ENCODE peak calls at places on chromosomes 7 and 10, in five cellular contexts. J, Q, W, Z and L are unnamed samples.

GRCh38 chr7:91565499-91566331 is 301.5 kb downstream of the FZD1 start:
- DNase-seq in J (no peak), Q (no peak), W (peak; percentile 52), Z (no peak), L (no peak)

GRCh38 chr7:25389489-25390106 is 161.3 kb upstream of the NPVF start:
- DNase-seq in J (no peak), Q (no peak), W (peak; percentile 10), Z (no peak), L (no peak)

GRCh38 chr7:128014864-128015263 is 16.4 kb downstream of the LRRC4 start:
- DNase-seq in J (no peak), Q (no peak), W (no peak), Z (no peak), L (no peak)

GRCh38 chr10:34791947-34792346 is 23.1 kb downstream of the PARD3 start:
- DNase-seq in J (no peak), Q (no peak), W (no peak), Z (no peak), L (no peak)

GRCh38 chr7:98418636-98419315 is 17.9 kb upstream of the BAIAP2L1 start:
- DNase-seq in J (no peak), Q (peak; percentile 59), W (peak; percentile 99), Z (peak; percentile 67), L (peak; percentile 28)

GRCh38 chr10:62083413-62083794 is 181.9 kb downstream of the ARID5B start:
- DNase-seq in J (peak; percentile 50), Q (no peak), W (peak; percentile 36), Z (peak; percentile 33), L (no peak)

GRCh38 chr7:56062382-56062781 is 1.7 kb upstream of the SUMF2 start:
- DNase-seq in J (no peak), Q (no peak), W (peak; percentile 91), Z (no peak), L (no peak)

GRCh38 chr10:106615081-106615480 is 549.4 kb downstream of the SORCS1 start:
- DNase-seq in J (no peak), Q (no peak), W (peak; percentile 59), Z (no peak), L (no peak)

GRCh38 chr7:120444650-120445049 is 171.7 kb downstream of the KCND2 start:
- DNase-seq in J (no peak), Q (no peak), W (no peak), Z (no peak), L (no peak)

GRCh38 chr7:102823715-102824114 is 74.9 kb downstream of the FAM185A start:
- DNase-seq in J (no peak), Q (no peak), W (no peak), Z (no peak), L (no peak)

GRCh38 chr10:21166557-21167287 is 269.6 kb upstream of the NEBL start:
- DNase-seq in J (no peak), Q (no peak), W (no peak), Z (peak; percentile 51), L (no peak)

GRCh38 chr10:127757033-127757432 is 20.0 kb downstream of the FOXI2 start:
- DNase-seq in J (no peak), Q (no peak), W (no peak), Z (no peak), L (no peak)

GRCh38 chr10:77792155-77792554 is 134.4 kb downstream of the DLG5 start:
- DNase-seq in J (no peak), Q (no peak), W (no peak), Z (no peak), L (no peak)

GRCh38 chr10:44934416-44935200 is 23.5 kb downstream of the TMEM72 start:
- DNase-seq in J (no peak), Q (peak; percentile 70), W (no peak), Z (no peak), L (no peak)

GRCh38 chr7:30969604-30969970 is 5.8 kb downstream of the GHRHR start:
- DNase-seq in J (no peak), Q (no peak), W (no peak), Z (no peak), L (no peak)

GRCh38 chr10:29105516-29106215 is 183.2 kb upstream of the LYZL1 start:
- DNase-seq in J (no peak), Q (no peak), W (peak; percentile 89), Z (no peak), L (no peak)

GRCh38 chr7:28144266-28144665 is 36.3 kb downstream of the JAZF1 start:
- DNase-seq in J (no peak), Q (no peak), W (no peak), Z (no peak), L (no peak)

GRCh38 chr10:6385683-6386082 is 183.0 kb downstream of the PFKFB3 start:
- DNase-seq in J (no peak), Q (no peak), W (peak; percentile 18), Z (no peak), L (no peak)

GRCh38 chr7:43038229-43038628 is 74.2 kb upstream of the HECW1 start:
- DNase-seq in J (no peak), Q (no peak), W (peak; percentile 90), Z (no peak), L (no peak)

GRCh38 chr7:50560865-50561351 is 4.3 kb downstream of the DDC start:
- DNase-seq in J (no peak), Q (no peak), W (no peak), Z (no peak), L (no peak)

GRCh38 chr7:128168667-128169210 is 72.3 kb upstream of the LEP start:
- DNase-seq in J (peak; percentile 66), Q (peak; percentile 38), W (peak; percentile 2), Z (peak; percentile 48), L (no peak)

GRCh38 chr7:81161459-81162075 is 242.7 kb upstream of the SEMA3C start:
- DNase-seq in J (no peak), Q (peak; percentile 19), W (peak; percentile 99), Z (no peak), L (no peak)

GRCh38 chr10:32459072-32459703 is 13.2 kb downstream of the CCDC7 start:
- DNase-seq in J (no peak), Q (no peak), W (no peak), Z (no peak), L (no peak)

GRCh38 chr7:53003653-53004445 is 31.6 kb upstream of the POM121L12 start:
- DNase-seq in J (peak; percentile 44), Q (no peak), W (no peak), Z (no peak), L (no peak)

GRCh38 chr10:81722405-81722804 is 152.6 kb upstream of the NRG3 start:
- DNase-seq in J (no peak), Q (no peak), W (no peak), Z (no peak), L (no peak)

GRCh38 chr10:102405108-102405561 is 9.6 kb downstream of the NFKB2 start:
- DNase-seq in J (no peak), Q (no peak), W (no peak), Z (no peak), L (no peak)

GRCh38 chr7:156515911-156516790 is 124.4 kb upstream of the RNF32 start:
- DNase-seq in J (no peak), Q (no peak), W (no peak), Z (peak; percentile 66), L (no peak)

DNA sequence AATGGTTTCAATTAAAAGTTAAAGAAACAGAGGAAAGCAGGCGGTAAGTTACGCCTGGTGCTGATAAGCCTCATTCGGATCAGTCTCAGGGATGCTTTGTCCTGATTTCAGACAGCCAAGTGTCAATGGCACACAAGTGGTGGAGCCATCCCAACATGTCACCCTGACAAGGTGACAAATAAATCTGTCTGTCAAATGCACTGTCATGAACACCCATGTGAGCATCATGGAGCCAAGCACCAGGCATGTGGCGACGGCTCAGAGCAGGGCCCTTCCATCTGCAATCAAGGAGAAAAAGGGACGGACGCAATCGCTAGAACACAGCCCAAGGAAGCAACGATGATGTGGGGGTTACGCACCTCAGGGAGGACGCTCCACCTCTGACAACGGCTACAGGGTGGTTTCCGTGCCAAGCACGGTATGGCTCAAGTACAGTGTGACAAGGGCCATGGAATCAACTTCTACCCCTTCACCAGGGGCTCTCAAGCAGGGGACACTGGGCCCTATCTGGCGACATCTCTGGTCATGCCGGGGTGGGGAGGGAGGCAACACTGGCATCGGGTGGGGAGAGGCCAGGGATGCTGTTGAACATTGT is 66.2 kb downstream of the CTBP2 start:
- DNase-seq in J (peak; percentile 42), Q (no peak), W (no peak), Z (no peak), L (no peak)
- H3K4me1 ChIP-seq in J (peaks cover 38% of the 10 kb centered on the region), Q (peaks cover 60% of the 10 kb centered on the region), W (peaks cover 23% of the 10 kb centered on the region), Z (no peaks in the 10 kb centered on the region), L (peaks cover 27% of the 10 kb centered on the region)

DNA sequence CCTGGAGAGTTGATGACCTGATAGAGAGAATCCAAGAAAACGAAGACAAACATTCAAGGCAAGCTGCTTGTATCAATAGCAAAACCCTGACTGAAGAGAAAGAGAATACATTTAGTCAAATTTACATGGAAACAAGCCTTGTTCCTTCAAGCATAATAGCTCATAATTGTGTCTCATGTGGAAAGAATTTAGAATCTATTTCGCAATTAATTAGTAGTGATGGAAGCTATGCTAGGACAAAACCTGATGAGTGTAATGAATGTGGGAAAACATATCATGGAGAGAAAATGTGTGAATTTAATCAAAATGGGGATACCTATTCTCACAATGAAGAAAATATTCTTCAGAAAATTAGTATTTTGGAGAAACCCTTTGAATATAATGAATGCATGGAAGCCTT is 18.0 kb downstream of the RBAK start:
- DNase-seq in J (no peak), Q (no peak), W (no peak), Z (no peak), L (no peak)
- H3K9me3 ChIP-seq in J (peaks cover 12% of the 10 kb centered on the region), Q (peaks cover 100% of the 10 kb centered on the region), W (peaks cover 65% of the 10 kb centered on the region), Z (peaks cover 100% of the 10 kb centered on the region), L (peaks cover 93% of the 10 kb centered on the region)

GRCh38 chr7:150737265-150738055 is at the start of gene GIMAP5:
- DNase-seq in J (no peak), Q (peak; percentile 43), W (no peak), Z (no peak), L (no peak)

GRCh38 chr7:150733734-150734095 is 3.5 kb upstream of the GIMAP5 start:
- DNase-seq in J (no peak), Q (no peak), W (no peak), Z (no peak), L (no peak)

GRCh38 chr7:150734293-150734692 is 2.9 kb upstream of the GIMAP5 start:
- DNase-seq in J (no peak), Q (no peak), W (no peak), Z (no peak), L (no peak)

GRCh38 chr7:150736864-150737263 is 354 bp upstream of the GIMAP5 start:
- DNase-seq in J (no peak), Q (no peak), W (no peak), Z (no peak), L (no peak)

DNA sequence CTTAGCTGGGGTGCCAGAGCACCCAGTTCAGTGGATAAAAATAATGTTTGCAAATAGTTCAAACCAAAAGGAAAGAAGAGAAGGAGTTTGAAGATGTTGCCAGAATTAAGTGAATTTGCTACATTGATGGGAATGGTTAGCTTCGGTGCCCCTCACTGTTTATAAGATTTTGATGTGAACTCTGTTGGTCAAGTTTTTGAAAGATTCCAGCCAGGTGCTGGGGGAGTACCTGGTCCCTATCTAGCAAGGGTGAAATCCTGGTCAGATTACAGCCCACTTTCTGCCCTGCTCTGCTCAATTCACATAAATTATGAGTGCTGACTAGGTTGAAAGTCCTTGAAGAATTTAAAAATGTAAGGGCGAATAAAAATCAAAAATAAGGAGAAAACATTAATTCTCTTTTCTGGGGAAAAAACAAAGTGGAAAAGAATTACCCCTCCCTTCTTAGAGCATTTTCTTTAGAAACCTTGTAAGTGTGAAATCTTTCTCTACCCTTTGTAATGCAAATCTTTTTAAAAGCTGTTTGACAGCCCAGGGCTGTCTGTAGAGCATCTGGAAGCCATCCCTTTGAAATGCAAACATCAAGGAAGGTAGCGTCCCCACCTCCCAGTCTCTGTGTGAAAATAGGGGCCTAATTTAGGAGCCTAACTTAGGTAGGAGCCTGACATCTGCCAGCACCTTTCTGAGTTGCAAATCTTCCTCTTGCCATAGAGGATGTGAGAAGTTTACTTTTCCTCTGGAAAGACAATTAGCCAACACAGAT is 1.4 kb upstream of the GIMAP5 start:
- DNase-seq in J (no peak), Q (no peak), W (no peak), Z (no peak), L (no peak)
- H3K4me3 ChIP-seq in J (no peak overlapping the region), Q (no peak overlapping the region), W (no peak overlapping the region), Z (no peak overlapping the region), L (no peak overlapping the region)

GRCh38 chr10:99652800-99653390 is 6.4 kb upstream of the ENTPD7 start:
- DNase-seq in J (no peak), Q (no peak), W (no peak), Z (no peak), L (no peak)
- H3K4me1 ChIP-seq in J (no peaks in the 10 kb centered on the region), Q (no peaks in the 10 kb centered on the region), W (no peaks in the 10 kb centered on the region), Z (no peaks in the 10 kb centered on the region), L (no peaks in the 10 kb centered on the region)